ENCODE peak calls at places on chromosomes 1 and 21, in seven cellular contexts. One of them, this sample, is unnamed.
A peak's percentile ranks its signal among the peaks of the same experiment; 100 is the strongest.

GRCh38 chr21:9839011-9839661 is 682.2 kb upstream of the TPTE start:
- DNase-seq in GM23338: no peak
- DNase-seq in HCT116: no peak
- DNase-seq in hepatocyte: peak; percentile 23
- DNase-seq in PC-3: peak; percentile 1
- DNase-seq in neural progenitor cell: no peak
- DNase-seq in MM.1S: no peak
- DNase-seq in this sample: no peak

GRCh38 chr1:212987702-212988322 is 27.9 kb downstream of the ANGEL2 start:
- DNase-seq in GM23338: no peak
- DNase-seq in HCT116: no peak
- DNase-seq in hepatocyte: no peak
- DNase-seq in PC-3: peak; percentile 69
- DNase-seq in neural progenitor cell: no peak
- DNase-seq in MM.1S: no peak
- DNase-seq in this sample: peak; percentile 72

GRCh38 chr1:228882041-228882784 is 146.9 kb downstream of the RHOU start:
- DNase-seq in GM23338: no peak
- DNase-seq in HCT116: no peak
- DNase-seq in hepatocyte: no peak
- DNase-seq in PC-3: no peak
- DNase-seq in neural progenitor cell: no peak
- DNase-seq in MM.1S: no peak
- DNase-seq in this sample: no peak

GRCh38 chr21:22342855-22343254 is 1344.6 kb downstream of the NCAM2 start:
- DNase-seq in GM23338: no peak
- DNase-seq in HCT116: no peak
- DNase-seq in hepatocyte: no peak
- DNase-seq in PC-3: no peak
- DNase-seq in neural progenitor cell: no peak
- DNase-seq in MM.1S: peak; percentile 28
- DNase-seq in this sample: no peak

GRCh38 chr21:36615274-36615964 is 83.5 kb upstream of the SIM2 start:
- DNase-seq in GM23338: peak; percentile 64
- DNase-seq in HCT116: peak; percentile 18
- DNase-seq in hepatocyte: no peak
- DNase-seq in PC-3: peak; percentile 27
- DNase-seq in neural progenitor cell: peak; percentile 31
- DNase-seq in MM.1S: no peak
- DNase-seq in this sample: no peak

GRCh38 chr1:165169028-165169427 is 187.5 kb downstream of the LMX1A start:
- DNase-seq in GM23338: no peak
- DNase-seq in HCT116: no peak
- DNase-seq in hepatocyte: no peak
- DNase-seq in PC-3: peak; percentile 93
- DNase-seq in neural progenitor cell: no peak
- DNase-seq in MM.1S: no peak
- DNase-seq in this sample: no peak

GRCh38 chr21:46151261-46151988 is 4.0 kb downstream of the FTCD start:
- DNase-seq in GM23338: no peak
- DNase-seq in HCT116: no peak
- DNase-seq in hepatocyte: no peak
- DNase-seq in PC-3: no peak
- DNase-seq in neural progenitor cell: no peak
- DNase-seq in MM.1S: no peak
- DNase-seq in this sample: no peak

GRCh38 chr1:43774359-43774758 is 67.0 kb downstream of the ST3GAL3 start:
- DNase-seq in GM23338: no peak
- DNase-seq in HCT116: no peak
- DNase-seq in hepatocyte: no peak
- DNase-seq in PC-3: peak; percentile 70
- DNase-seq in neural progenitor cell: no peak
- DNase-seq in MM.1S: no peak
- DNase-seq in this sample: peak; percentile 90

GRCh38 chr1:213772711-213773110 is 215.1 kb upstream of the PROX1 start:
- DNase-seq in GM23338: no peak
- DNase-seq in HCT116: no peak
- DNase-seq in hepatocyte: no peak
- DNase-seq in PC-3: no peak
- DNase-seq in neural progenitor cell: no peak
- DNase-seq in MM.1S: no peak
- DNase-seq in this sample: no peak

GRCh38 chr1:163076981-163077761 is 8.0 kb downstream of the RGS4 start:
- DNase-seq in GM23338: no peak
- DNase-seq in HCT116: no peak
- DNase-seq in hepatocyte: no peak
- DNase-seq in PC-3: no peak
- DNase-seq in neural progenitor cell: no peak
- DNase-seq in MM.1S: no peak
- DNase-seq in this sample: no peak

GRCh38 chr1:184465489-184466146 is 78.8 kb downstream of the C1orf21 start:
- DNase-seq in GM23338: peak; percentile 41
- DNase-seq in HCT116: no peak
- DNase-seq in hepatocyte: no peak
- DNase-seq in PC-3: no peak
- DNase-seq in neural progenitor cell: peak; percentile 27
- DNase-seq in MM.1S: no peak
- DNase-seq in this sample: no peak

GRCh38 chr21:43886565-43886964 is 21.5 kb downstream of the AGPAT3 start:
- DNase-seq in GM23338: no peak
- DNase-seq in HCT116: no peak
- DNase-seq in hepatocyte: no peak
- DNase-seq in PC-3: no peak
- DNase-seq in neural progenitor cell: no peak
- DNase-seq in MM.1S: no peak
- DNase-seq in this sample: no peak

GRCh38 chr1:182877842-182878241 is 38.7 kb downstream of the DHX9 start:
- DNase-seq in GM23338: no peak
- DNase-seq in HCT116: no peak
- DNase-seq in hepatocyte: no peak
- DNase-seq in PC-3: no peak
- DNase-seq in neural progenitor cell: no peak
- DNase-seq in MM.1S: no peak
- DNase-seq in this sample: no peak

GRCh38 chr1:182877331-182877730 is 38.2 kb downstream of the DHX9 start:
- DNase-seq in GM23338: no peak
- DNase-seq in HCT116: no peak
- DNase-seq in hepatocyte: no peak
- DNase-seq in PC-3: no peak
- DNase-seq in neural progenitor cell: no peak
- DNase-seq in MM.1S: no peak
- DNase-seq in this sample: no peak

GRCh38 chr1:182875889-182876288 is 36.7 kb downstream of the DHX9 start:
- DNase-seq in GM23338: no peak
- DNase-seq in HCT116: no peak
- DNase-seq in hepatocyte: no peak
- DNase-seq in PC-3: no peak
- DNase-seq in neural progenitor cell: no peak
- DNase-seq in MM.1S: no peak
- DNase-seq in this sample: no peak

GRCh38 chr1:182869241-182869666 is 30.1 kb downstream of the DHX9 start:
- DNase-seq in GM23338: peak; percentile 39
- DNase-seq in HCT116: no peak
- DNase-seq in hepatocyte: peak; percentile 7
- DNase-seq in PC-3: no peak
- DNase-seq in neural progenitor cell: peak; percentile 54
- DNase-seq in MM.1S: no peak
- DNase-seq in this sample: peak; percentile 13

DNA sequence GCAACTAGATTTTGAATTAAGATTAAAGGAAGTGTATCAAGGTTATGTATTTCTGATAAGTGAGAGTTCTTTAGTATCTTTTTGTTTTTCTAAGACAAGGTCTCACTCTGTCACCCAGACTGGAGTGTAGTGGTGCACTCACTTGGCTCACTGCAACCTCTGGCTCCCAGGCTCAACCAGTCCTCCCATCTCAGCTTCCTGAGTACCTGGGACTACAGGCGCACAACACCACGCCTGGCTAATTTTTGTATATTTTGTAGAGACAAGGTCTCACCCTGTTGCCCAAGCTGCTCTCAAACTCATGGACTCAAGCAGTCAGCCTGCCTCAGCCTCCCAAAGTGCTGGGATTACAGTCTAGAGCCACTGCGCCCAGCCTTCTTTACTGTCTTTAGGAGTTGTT is 33.7 kb downstream of the DHX9 start:
- DNase-seq in GM23338: no peak
- DNase-seq in HCT116: no peak
- DNase-seq in hepatocyte: no peak
- DNase-seq in PC-3: no peak
- DNase-seq in neural progenitor cell: no peak
- DNase-seq in MM.1S: no peak
- DNase-seq in this sample: no peak
- H4K20me1 ChIP-seq in GM23338: peaks cover 16% of the 10 kb centered on the region
- H4K20me1 ChIP-seq in HCT116: peaks cover 25% of the 10 kb centered on the region
- H4K20me1 ChIP-seq in hepatocyte: peaks cover 12% of the 10 kb centered on the region
- H4K20me1 ChIP-seq in PC-3: peaks cover 3% of the 10 kb centered on the region
- H4K20me1 ChIP-seq in neural progenitor cell: peaks cover 26% of the 10 kb centered on the region
- H4K20me1 ChIP-seq in MM.1S: no peaks in the 10 kb centered on the region
- H4K20me1 ChIP-seq in this sample: no peaks in the 10 kb centered on the region

GRCh38 chr1:90834354-90835171 is 117.5 kb upstream of the BARHL2 start:
- DNase-seq in GM23338: no peak
- DNase-seq in HCT116: no peak
- DNase-seq in hepatocyte: no peak
- DNase-seq in PC-3: no peak
- DNase-seq in neural progenitor cell: peak; percentile 48
- DNase-seq in MM.1S: no peak
- DNase-seq in this sample: peak; percentile 12

GRCh38 chr1:90836345-90836679 is 119.2 kb upstream of the BARHL2 start:
- DNase-seq in GM23338: no peak
- DNase-seq in HCT116: no peak
- DNase-seq in hepatocyte: no peak
- DNase-seq in PC-3: no peak
- DNase-seq in neural progenitor cell: no peak
- DNase-seq in MM.1S: no peak
- DNase-seq in this sample: no peak

GRCh38 chr1:90835172-90835660 is 118.1 kb upstream of the BARHL2 start:
- DNase-seq in GM23338: peak; percentile 48
- DNase-seq in HCT116: no peak
- DNase-seq in hepatocyte: no peak
- DNase-seq in PC-3: no peak
- DNase-seq in neural progenitor cell: peak; percentile 65
- DNase-seq in MM.1S: no peak
- DNase-seq in this sample: peak; percentile 47

GRCh38 chr1:90837420-90837819 is 120.3 kb upstream of the BARHL2 start:
- DNase-seq in GM23338: peak; percentile 50
- DNase-seq in HCT116: no peak
- DNase-seq in hepatocyte: no peak
- DNase-seq in PC-3: no peak
- DNase-seq in neural progenitor cell: no peak
- DNase-seq in MM.1S: no peak
- DNase-seq in this sample: no peak

GRCh38 chr1:90835661-90836344 is 118.7 kb upstream of the BARHL2 start:
- DNase-seq in GM23338: peak; percentile 75
- DNase-seq in HCT116: no peak
- DNase-seq in hepatocyte: no peak
- DNase-seq in PC-3: no peak
- DNase-seq in neural progenitor cell: peak; percentile 62
- DNase-seq in MM.1S: no peak
- DNase-seq in this sample: peak; percentile 14
- TF ChIP-seq EZH2 in GM23338: no peak
- TF ChIP-seq EZH2 in HCT116: no peak
- TF ChIP-seq EZH2 in hepatocyte: peak; percentile 83
- TF ChIP-seq EZH2 in PC-3: no peak
- TF ChIP-seq EZH2 in neural progenitor cell: peak; percentile 81
- TF ChIP-seq EZH2 in MM.1S: no peak
- TF ChIP-seq EZH2 in this sample: no peak

GRCh38 chr1:225577243-225577642 is 75.7 kb downstream of the ENAH start:
- DNase-seq in GM23338: no peak
- DNase-seq in HCT116: no peak
- DNase-seq in hepatocyte: no peak
- DNase-seq in PC-3: no peak
- DNase-seq in neural progenitor cell: no peak
- DNase-seq in MM.1S: no peak
- DNase-seq in this sample: no peak

GRCh38 chr1:225578247-225578646 is 74.7 kb downstream of the ENAH start:
- DNase-seq in GM23338: no peak
- DNase-seq in HCT116: no peak
- DNase-seq in hepatocyte: no peak
- DNase-seq in PC-3: no peak
- DNase-seq in neural progenitor cell: no peak
- DNase-seq in MM.1S: no peak
- DNase-seq in this sample: peak; percentile 33

GRCh38 chr1:225573216-225573615 is 79.7 kb downstream of the ENAH start:
- DNase-seq in GM23338: no peak
- DNase-seq in HCT116: no peak
- DNase-seq in hepatocyte: no peak
- DNase-seq in PC-3: no peak
- DNase-seq in neural progenitor cell: no peak
- DNase-seq in MM.1S: no peak
- DNase-seq in this sample: no peak

GRCh38 chr1:225567789-225568188 is 85.1 kb downstream of the ENAH start:
- DNase-seq in GM23338: peak; percentile 60
- DNase-seq in HCT116: no peak
- DNase-seq in hepatocyte: no peak
- DNase-seq in PC-3: peak; percentile 34
- DNase-seq in neural progenitor cell: peak; percentile 25
- DNase-seq in MM.1S: no peak
- DNase-seq in this sample: no peak

GRCh38 chr1:225572422-225572821 is 80.5 kb downstream of the ENAH start:
- DNase-seq in GM23338: no peak
- DNase-seq in HCT116: no peak
- DNase-seq in hepatocyte: peak; percentile 19
- DNase-seq in PC-3: peak; percentile 37
- DNase-seq in neural progenitor cell: no peak
- DNase-seq in MM.1S: no peak
- DNase-seq in this sample: peak; percentile 87
- TF ChIP-seq EZH2phosphoT487 in GM23338: no peak
- TF ChIP-seq EZH2phosphoT487 in HCT116: no peak
- TF ChIP-seq EZH2phosphoT487 in hepatocyte: no peak
- TF ChIP-seq EZH2phosphoT487 in PC-3: no peak
- TF ChIP-seq EZH2phosphoT487 in neural progenitor cell: no peak
- TF ChIP-seq EZH2phosphoT487 in MM.1S: no peak
- TF ChIP-seq EZH2phosphoT487 in this sample: no peak

DNA sequence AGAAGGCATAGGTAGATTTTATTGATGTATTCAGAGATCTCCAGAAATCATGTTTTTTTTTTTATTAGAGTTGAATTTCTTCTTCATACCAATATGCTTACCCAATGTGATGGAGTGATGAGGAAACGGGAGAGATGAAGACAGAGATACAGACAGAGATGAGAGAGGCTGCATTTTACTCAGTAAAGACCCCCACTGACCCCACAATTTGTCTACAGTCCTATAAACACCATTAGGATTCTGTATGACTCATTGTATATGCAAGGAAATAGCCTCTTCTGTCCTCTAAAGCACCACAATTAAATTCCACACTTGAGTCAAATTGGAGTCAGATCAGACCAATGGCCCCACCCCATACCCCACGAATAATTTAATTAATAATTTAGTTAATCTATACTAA is 44.0 kb downstream of the RUNX1 start:
- DNase-seq in GM23338: no peak
- DNase-seq in HCT116: no peak
- DNase-seq in hepatocyte: no peak
- DNase-seq in PC-3: no peak
- DNase-seq in neural progenitor cell: no peak
- DNase-seq in MM.1S: no peak
- DNase-seq in this sample: peak; percentile 39
- H4K20me1 ChIP-seq in GM23338: no peaks in the 10 kb centered on the region
- H4K20me1 ChIP-seq in HCT116: no peaks in the 10 kb centered on the region
- H4K20me1 ChIP-seq in hepatocyte: no peaks in the 10 kb centered on the region
- H4K20me1 ChIP-seq in PC-3: peaks cover 6% of the 10 kb centered on the region
- H4K20me1 ChIP-seq in neural progenitor cell: no peaks in the 10 kb centered on the region
- H4K20me1 ChIP-seq in MM.1S: no peaks in the 10 kb centered on the region
- H4K20me1 ChIP-seq in this sample: no peaks in the 10 kb centered on the region

GRCh38 chr1:115838426-115838804 is 2.5 kb downstream of the NHLH2 start:
- DNase-seq in GM23338: peak; percentile 55
- DNase-seq in HCT116: no peak
- DNase-seq in hepatocyte: no peak
- DNase-seq in PC-3: no peak
- DNase-seq in neural progenitor cell: peak; percentile 33
- DNase-seq in MM.1S: no peak
- DNase-seq in this sample: no peak
- TF ChIP-seq EZH2 in GM23338: no peak
- TF ChIP-seq EZH2 in HCT116: no peak
- TF ChIP-seq EZH2 in hepatocyte: peak; percentile 5
- TF ChIP-seq EZH2 in PC-3: no peak
- TF ChIP-seq EZH2 in neural progenitor cell: no peak
- TF ChIP-seq EZH2 in MM.1S: no peak
- TF ChIP-seq EZH2 in this sample: peak; percentile 93

This sample was measured in GM23248.